ENCODE peak calls at places on chromosomes 4 and X, in six cellular contexts. One of them, this sample, is unnamed.

GRCh38 chrX:145727476-145727875 is 90.2 kb upstream of the SLITRK2 start:
- DNase-seq in GM12878: no peak
- DNase-seq in H1: no peak
- DNase-seq in K562: no peak
- DNase-seq in HepG2: no peak
- DNase-seq in GM12891: no peak
- DNase-seq in this sample: no peak

GRCh38 chr4:83152771-83153170 is 38.2 kb upstream of the PLAC8 start:
- DNase-seq in GM12891: no peak
- DNase-seq in K562: no peak
- DNase-seq in GM12878: no peak
- DNase-seq in H1: no peak
- DNase-seq in HepG2: no peak
- DNase-seq in this sample: no peak

GRCh38 chr4:4216668-4217067 is 10.1 kb downstream of the OTOP1 start:
- DNase-seq in GM12891: no peak
- DNase-seq in HepG2: no peak
- DNase-seq in K562: no peak
- DNase-seq in GM12878: no peak
- DNase-seq in H1: no peak
- DNase-seq in this sample: no peak

GRCh38 chrX:119698835-119699234 is 5.9 kb upstream of the SEPTIN6 start:
- DNase-seq in H1: no peak
- DNase-seq in K562: peak
- DNase-seq in GM12878: no peak
- DNase-seq in GM12891: no peak
- DNase-seq in HepG2: peak
- DNase-seq in this sample: no peak

GRCh38 chr4:67762091-67762490 is 7.9 kb upstream of the GNRHR start:
- DNase-seq in GM12891: no peak
- DNase-seq in K562: no peak
- DNase-seq in GM12878: peak
- DNase-seq in HepG2: no peak
- DNase-seq in H1: no peak
- DNase-seq in this sample: peak

GRCh38 chr4:48698029-48698901 is 81.8 kb downstream of the FRYL start:
- DNase-seq in HepG2: peak
- DNase-seq in K562: peak
- DNase-seq in GM12878: no peak
- DNase-seq in H1: no peak
- DNase-seq in GM12891: no peak
- DNase-seq in this sample: no peak

GRCh38 chr4:101075536-101075935 is 271.8 kb downstream of the PPP3CA start:
- DNase-seq in H1: no peak
- DNase-seq in HepG2: no peak
- DNase-seq in GM12891: no peak
- DNase-seq in GM12878: no peak
- DNase-seq in K562: no peak
- DNase-seq in this sample: no peak

GRCh38 chr4:89363786-89364185 is 56.2 kb upstream of the GPRIN3 start:
- DNase-seq in GM12878: no peak
- DNase-seq in HepG2: no peak
- DNase-seq in K562: no peak
- DNase-seq in GM12891: no peak
- DNase-seq in H1: no peak
- DNase-seq in this sample: no peak

GRCh38 chr4:44157611-44158277 is 290.9 kb downstream of the KCTD8 start:
- DNase-seq in GM12878: no peak
- DNase-seq in H1: no peak
- DNase-seq in GM12891: no peak
- DNase-seq in HepG2: peak
- DNase-seq in K562: no peak
- DNase-seq in this sample: no peak

GRCh38 chrX:10101269-10101668 is 55.5 kb upstream of the CLCN4 start:
- DNase-seq in H1: no peak
- DNase-seq in GM12878: no peak
- DNase-seq in K562: no peak
- DNase-seq in HepG2: peak
- DNase-seq in GM12891: no peak
- DNase-seq in this sample: no peak

GRCh38 chrX:102658551-102658950 is 7.3 kb downstream of the GPRASP1 start:
- DNase-seq in GM12878: no peak
- DNase-seq in GM12891: no peak
- DNase-seq in H1: no peak
- DNase-seq in K562: no peak
- DNase-seq in HepG2: peak
- DNase-seq in this sample: no peak

GRCh38 chr4:20395160-20395773 is 143.6 kb downstream of the SLIT2 start:
- DNase-seq in HepG2: peak
- DNase-seq in H1: peak
- DNase-seq in GM12878: no peak
- DNase-seq in GM12891: no peak
- DNase-seq in K562: peak
- DNase-seq in this sample: no peak

GRCh38 chr4:169012049-169012448 is 2.0 kb upstream of the CBR4 start:
- DNase-seq in GM12878: no peak
- DNase-seq in K562: no peak
- DNase-seq in H1: no peak
- DNase-seq in HepG2: no peak
- DNase-seq in GM12891: no peak
- DNase-seq in this sample: no peak

GRCh38 chr4:121764702-121765367 is at the start of gene SMIM43:
- DNase-seq in GM12878: no peak
- DNase-seq in H1: no peak
- DNase-seq in GM12891: no peak
- DNase-seq in HepG2: no peak
- DNase-seq in K562: no peak
- DNase-seq in this sample: no peak

GRCh38 chrX:63686878-63687714 is 97.9 kb downstream of the ARHGEF9 start:
- DNase-seq in GM12878: peak
- DNase-seq in K562: peak
- DNase-seq in H1: peak
- DNase-seq in GM12891: no peak
- DNase-seq in HepG2: peak
- DNase-seq in this sample: peak

GRCh38 chr4:168880811-168881595 is 129.1 kb downstream of the CBR4 start:
- DNase-seq in H1: no peak
- DNase-seq in GM12891: no peak
- DNase-seq in GM12878: peak
- DNase-seq in HepG2: peak
- DNase-seq in K562: no peak
- DNase-seq in this sample: no peak

GRCh38 chrX:107678957-107679740 is 50.8 kb downstream of the PRPS1 start:
- DNase-seq in K562: peak
- DNase-seq in H1: no peak
- DNase-seq in GM12878: no peak
- DNase-seq in HepG2: no peak
- DNase-seq in GM12891: no peak
- DNase-seq in this sample: no peak

GRCh38 chr4:78907638-78908037 is 31.6 kb downstream of the PAQR3 start:
- DNase-seq in GM12878: no peak
- DNase-seq in HepG2: no peak
- DNase-seq in GM12891: no peak
- DNase-seq in K562: no peak
- DNase-seq in H1: no peak
- DNase-seq in this sample: no peak

GRCh38 chr4:102616661-102617060 is 115.5 kb downstream of the NFKB1 start:
- DNase-seq in H1: no peak
- DNase-seq in HepG2: no peak
- DNase-seq in GM12878: no peak
- DNase-seq in GM12891: no peak
- DNase-seq in K562: no peak
- DNase-seq in this sample: no peak

DNA sequence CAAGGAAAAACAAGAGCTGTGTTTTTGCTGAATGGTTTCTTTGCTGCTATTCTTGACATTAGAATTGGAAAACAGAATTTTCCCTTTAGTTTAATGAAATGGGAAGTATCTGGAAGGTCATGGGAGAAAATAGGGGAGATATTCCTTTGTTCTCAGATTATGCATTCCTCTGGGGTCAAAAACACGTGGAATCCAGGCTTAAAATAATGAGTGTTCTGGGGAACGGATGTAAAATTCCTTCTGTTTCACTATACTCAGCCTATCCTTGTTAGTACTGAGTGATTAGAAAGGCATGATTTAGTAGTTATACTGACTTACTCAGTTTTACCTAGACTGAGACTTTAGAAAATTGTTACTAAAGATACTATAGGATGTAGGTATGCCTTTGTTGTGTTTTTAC is 107.3 kb downstream of the ARHGAP10 start:
- DNase-seq in HepG2: no peak
- DNase-seq in GM12891: no peak
- DNase-seq in H1: no peak
- DNase-seq in K562: no peak
- DNase-seq in GM12878: no peak
- DNase-seq in this sample: no peak
- TF ChIP-seq TAF1 in HepG2: no peak
- TF ChIP-seq TAF1 in GM12891: no peak
- TF ChIP-seq TAF1 in H1: no peak
- TF ChIP-seq TAF1 in K562: no peak
- TF ChIP-seq TAF1 in GM12878: no peak
- TF ChIP-seq TAF1 in this sample: no peak

GRCh38 chr4:106370214-106370613 is 1.6 kb upstream of the GIMD1 start:
- DNase-seq in HepG2: no peak
- DNase-seq in GM12878: no peak
- DNase-seq in GM12891: no peak
- DNase-seq in H1: no peak
- DNase-seq in K562: no peak
- DNase-seq in this sample: no peak
- TF ChIP-seq POLR2AphosphoS5 in HepG2: no peak
- TF ChIP-seq POLR2AphosphoS5 in GM12878: no peak
- TF ChIP-seq POLR2AphosphoS5 in GM12891: no peak
- TF ChIP-seq POLR2AphosphoS5 in H1: no peak
- TF ChIP-seq POLR2AphosphoS5 in K562: no peak
- TF ChIP-seq POLR2AphosphoS5 in this sample: no peak

GRCh38 chr4:110622841-110623709 is at the start of gene PITX2:
- DNase-seq in K562: peak
- DNase-seq in GM12891: no peak
- DNase-seq in HepG2: no peak
- DNase-seq in H1: peak
- DNase-seq in GM12878: no peak
- DNase-seq in this sample: peak
- TF ChIP-seq POLR2A in K562: no peak
- TF ChIP-seq POLR2A in GM12891: no peak
- TF ChIP-seq POLR2A in HepG2: no peak
- TF ChIP-seq POLR2A in H1: no peak
- TF ChIP-seq POLR2A in GM12878: peak
- TF ChIP-seq POLR2A in this sample: no peak

GRCh38 chr4:165325732-165326512 is 1.5 kb upstream of the MSMO1 start:
- DNase-seq in H1: no peak
- DNase-seq in GM12891: no peak
- DNase-seq in K562: peak
- DNase-seq in GM12878: no peak
- DNase-seq in HepG2: peak
- DNase-seq in this sample: no peak
- TF ChIP-seq TAF1 in H1: no peak
- TF ChIP-seq TAF1 in GM12891: no peak
- TF ChIP-seq TAF1 in K562: no peak
- TF ChIP-seq TAF1 in GM12878: no peak
- TF ChIP-seq TAF1 in HepG2: no peak
- TF ChIP-seq TAF1 in this sample: no peak